ENCODE peak calls at places on chromosomes 6 and 20, in four cellular contexts. Q is activated B cell treated with CpG ODN at 0.5 μM for 24 hours, Z is heart left ventricle, P is A673. D is an unnamed sample.

GRCh38 chr6:116572162-116572561 is 858 bp downstream of the RWDD1 start:
- DNase-seq in Q (no peak), P (no peak), Z (no peak), D (no peak)

GRCh38 chr6:145561095-145561820 is 174.1 kb downstream of the EPM2A start:
- DNase-seq in P (no peak), Z (no peak), Q (no peak), D (no peak)

GRCh38 chr20:59945731-59946130 is 5.5 kb downstream of the FAM217B start:
- DNase-seq in Z (no peak), P (peak), Q (no peak), D (no peak)

GRCh38 chr6:150053450-150053849 is 15.5 kb downstream of the ULBP3 start:
- DNase-seq in Z (no peak), P (no peak), Q (no peak), D (no peak)

GRCh38 chr6:31375699-31376098 is 18.7 kb upstream of the HLA-B start:
- DNase-seq in P (no peak), Z (no peak), Q (no peak), D (no peak)

GRCh38 chr20:62876826-62877728 is 15.5 kb upstream of the TCFL5 start:
- DNase-seq in Z (peak), P (no peak), Q (no peak), D (no peak)

GRCh38 chr6:41878246-41878645 is 16.9 kb downstream of the USP49 start:
- DNase-seq in P (no peak), Z (no peak), Q (no peak), D (no peak)

GRCh38 chr6:52253494-52253893 is 9.2 kb upstream of the IL17F start:
- DNase-seq in Q (no peak), P (peak), Z (no peak), D (no peak)

DNA sequence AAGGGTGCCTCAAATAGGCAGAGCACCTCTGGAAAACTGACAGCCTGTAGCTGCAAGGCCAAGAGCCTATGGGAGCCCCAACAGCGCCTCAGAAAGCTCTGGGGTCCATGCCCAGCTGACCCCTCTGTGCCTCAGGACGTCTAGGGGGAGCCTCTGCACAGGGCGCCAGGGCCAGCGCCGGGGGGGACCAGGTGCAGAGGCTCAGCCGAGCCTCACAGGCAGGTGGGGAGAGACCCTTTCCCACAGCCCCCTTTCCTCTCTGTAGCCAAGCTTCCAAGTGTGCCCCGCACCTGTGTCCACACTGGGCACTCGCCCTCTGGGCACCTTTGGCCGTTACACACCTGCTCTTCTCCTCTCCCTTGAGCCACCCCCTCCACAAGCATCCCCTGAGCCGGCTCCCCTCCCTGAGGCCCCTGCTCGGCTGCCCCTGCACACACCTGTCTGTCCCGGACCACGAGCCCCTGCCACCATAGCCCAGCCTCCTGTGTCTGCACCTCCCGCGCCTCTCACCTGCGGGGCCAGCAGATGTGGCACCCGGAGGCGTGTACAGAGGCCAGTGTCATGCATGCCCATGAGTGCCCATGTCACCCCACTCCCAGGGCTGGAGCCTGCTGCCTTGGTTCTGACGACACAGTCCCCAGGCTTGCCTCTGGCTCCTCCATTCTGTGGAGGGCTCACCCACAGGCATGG is 53.3 kb downstream of the GINS1 start:
- DNase-seq in P (no peak), Z (no peak), Q (no peak), D (no peak)
- TF ChIP-seq CTCF in P (no peak), Z (no peak), Q (no peak), D (no peak)

GRCh38 chr6:88599561-88599960 is 363.9 kb downstream of the RNGTT start:
- DNase-seq in P (no peak), Q (no peak), Z (no peak), D (no peak)
- TF ChIP-seq CTCF in P (no peak), Q (no peak), Z (no peak), D (no peak)

GRCh38 chr20:34269996-34270627 is 28.9 kb downstream of the ASIP start:
- DNase-seq in P (peak), Q (no peak), Z (no peak), D (no peak)

GRCh38 chr20:34268145-34268544 is 26.9 kb downstream of the ASIP start:
- DNase-seq in Q (no peak), P (no peak), Z (no peak), D (no peak)

GRCh38 chr20:34271961-34272360 is 30.7 kb downstream of the ASIP start:
- DNase-seq in Z (no peak), P (no peak), Q (no peak), D (no peak)

GRCh38 chr20:34264141-34264540 is 22.9 kb downstream of the ASIP start:
- DNase-seq in Q (no peak), P (no peak), Z (no peak), D (no peak)

DNA sequence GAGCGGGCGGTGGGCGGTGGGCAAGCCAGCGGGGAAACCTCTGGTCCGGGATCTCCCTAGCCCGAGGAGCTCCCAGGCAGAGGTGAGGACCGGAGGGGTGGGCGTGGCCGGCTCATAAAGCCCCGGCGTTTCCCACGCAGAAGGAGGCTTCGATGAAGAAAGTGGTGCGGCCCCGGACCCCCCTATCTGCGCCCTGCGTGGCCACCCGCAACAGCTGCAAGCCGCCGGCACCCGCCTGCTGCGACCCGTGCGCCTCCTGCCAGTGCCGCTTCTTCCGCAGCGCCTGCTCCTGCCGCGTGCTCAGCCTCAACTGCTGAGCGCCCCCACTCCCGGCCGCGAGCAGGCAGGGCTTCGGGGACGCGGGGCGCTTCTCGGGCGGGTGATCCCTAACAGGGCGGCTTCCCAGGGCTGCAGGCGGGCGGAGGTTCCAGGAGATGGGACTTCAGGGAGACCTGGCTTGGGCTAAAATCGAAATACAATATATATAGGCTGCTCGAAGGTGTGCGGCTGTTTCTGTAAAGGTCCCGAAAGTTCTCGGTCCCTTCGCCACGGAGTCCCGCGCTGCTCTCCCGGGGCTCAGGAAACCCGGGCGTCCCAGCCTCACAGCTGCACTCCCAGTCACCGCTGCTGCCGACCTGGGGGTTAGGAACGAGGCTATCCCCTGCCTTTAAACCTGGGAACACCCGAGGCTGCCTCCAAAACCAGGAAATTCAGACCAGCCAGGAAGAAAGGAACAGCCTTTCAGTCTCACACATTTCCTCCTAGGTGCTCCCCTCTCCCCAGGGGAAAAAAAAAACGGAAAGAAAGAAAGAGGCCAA is 27.8 kb downstream of the ASIP start:
- DNase-seq in Q (peak), Z (peak), P (peak), D (peak)
- TF ChIP-seq CTCF in Q (no peak), Z (no peak), P (peak), D (no peak)

GRCh38 chr6:43247115-43247999 is 4.1 kb downstream of the TTBK1 start:
- DNase-seq in Z (peak), P (peak), Q (peak), D (peak)
- TF ChIP-seq CTCF in Z (no peak), P (no peak), Q (no peak), D (no peak)